ENCODE peak calls at places on chromosomes 12 and 14, in ten cellular contexts. One of them, this sample, is unnamed.

GRCh38 chr14:59251811-59252771 is 63.6 kb downstream of the DAAM1 start:
- DNase-seq in cardiac fibroblast: peak
- DNase-seq in activated CD4-positive, alpha-beta memory T cell treated with anti-CD3 and anti-CD28 coated beads, Interleukin-2, amount 10 ng/mL, durations not matched to agents 7 days and 5 days: no peak
- DNase-seq in stimulated activated CD8-positive, alpha-beta memory T cell treated with anti-CD3 and anti-CD28 coated beads, Interleukin-12 subunit alpha, Interleukin-12 subunit beta, amount 100 ng/mL, for 4 hours: no peak
- DNase-seq in NCI-H524: no peak
- DNase-seq in suprapubic skin: no peak
- DNase-seq in ovary: no peak
- DNase-seq in A172: peak
- DNase-seq in NCI-H345: no peak
- DNase-seq in EL: peak
- DNase-seq in this sample: no peak

GRCh38 chr12:116959845-116960514 is 49.2 kb downstream of the FBXW8 start:
- DNase-seq in cardiac fibroblast: no peak
- DNase-seq in activated CD4-positive, alpha-beta memory T cell treated with anti-CD3 and anti-CD28 coated beads, Interleukin-2, amount 10 ng/mL, durations not matched to agents 7 days and 5 days: peak
- DNase-seq in stimulated activated CD8-positive, alpha-beta memory T cell treated with anti-CD3 and anti-CD28 coated beads, Interleukin-12 subunit alpha, Interleukin-12 subunit beta, amount 100 ng/mL, for 4 hours: no peak
- DNase-seq in NCI-H524: no peak
- DNase-seq in suprapubic skin: no peak
- DNase-seq in ovary: no peak
- DNase-seq in A172: no peak
- DNase-seq in NCI-H345: no peak
- DNase-seq in EL: no peak
- DNase-seq in this sample: no peak

GRCh38 chr12:2266666-2267623 is 214.2 kb downstream of the CACNA1C start:
- DNase-seq in cardiac fibroblast: no peak
- DNase-seq in activated CD4-positive, alpha-beta memory T cell treated with anti-CD3 and anti-CD28 coated beads, Interleukin-2, amount 10 ng/mL, durations not matched to agents 7 days and 5 days: no peak
- DNase-seq in stimulated activated CD8-positive, alpha-beta memory T cell treated with anti-CD3 and anti-CD28 coated beads, Interleukin-12 subunit alpha, Interleukin-12 subunit beta, amount 100 ng/mL, for 4 hours: no peak
- DNase-seq in NCI-H524: no peak
- DNase-seq in suprapubic skin: no peak
- DNase-seq in ovary: no peak
- DNase-seq in A172: peak
- DNase-seq in NCI-H345: no peak
- DNase-seq in EL: no peak
- DNase-seq in this sample: peak

GRCh38 chr14:50964683-50965390 is 20.6 kb upstream of the PYGL start:
- DNase-seq in cardiac fibroblast: peak
- DNase-seq in activated CD4-positive, alpha-beta memory T cell treated with anti-CD3 and anti-CD28 coated beads, Interleukin-2, amount 10 ng/mL, durations not matched to agents 7 days and 5 days: no peak
- DNase-seq in stimulated activated CD8-positive, alpha-beta memory T cell treated with anti-CD3 and anti-CD28 coated beads, Interleukin-12 subunit alpha, Interleukin-12 subunit beta, amount 100 ng/mL, for 4 hours: no peak
- DNase-seq in NCI-H524: no peak
- DNase-seq in suprapubic skin: no peak
- DNase-seq in ovary: peak
- DNase-seq in A172: peak
- DNase-seq in NCI-H345: peak
- DNase-seq in EL: peak
- DNase-seq in this sample: peak

GRCh38 chr14:73245401-73246325 is 8.4 kb downstream of the PAPLN start:
- DNase-seq in cardiac fibroblast: peak
- DNase-seq in activated CD4-positive, alpha-beta memory T cell treated with anti-CD3 and anti-CD28 coated beads, Interleukin-2, amount 10 ng/mL, durations not matched to agents 7 days and 5 days: peak
- DNase-seq in stimulated activated CD8-positive, alpha-beta memory T cell treated with anti-CD3 and anti-CD28 coated beads, Interleukin-12 subunit alpha, Interleukin-12 subunit beta, amount 100 ng/mL, for 4 hours: peak
- DNase-seq in NCI-H524: peak
- DNase-seq in suprapubic skin: no peak
- DNase-seq in ovary: no peak
- DNase-seq in A172: no peak
- DNase-seq in NCI-H345: no peak
- DNase-seq in EL: peak
- DNase-seq in this sample: peak

GRCh38 chr14:99117671-99118045 is 154.3 kb downstream of the BCL11B start:
- DNase-seq in cardiac fibroblast: no peak
- DNase-seq in activated CD4-positive, alpha-beta memory T cell treated with anti-CD3 and anti-CD28 coated beads, Interleukin-2, amount 10 ng/mL, durations not matched to agents 7 days and 5 days: peak
- DNase-seq in stimulated activated CD8-positive, alpha-beta memory T cell treated with anti-CD3 and anti-CD28 coated beads, Interleukin-12 subunit alpha, Interleukin-12 subunit beta, amount 100 ng/mL, for 4 hours: no peak
- DNase-seq in NCI-H524: no peak
- DNase-seq in suprapubic skin: no peak
- DNase-seq in ovary: no peak
- DNase-seq in A172: no peak
- DNase-seq in NCI-H345: no peak
- DNase-seq in EL: no peak
- DNase-seq in this sample: no peak

GRCh38 chr12:120314220-120314619 is 12.1 kb downstream of the SIRT4 start:
- DNase-seq in cardiac fibroblast: peak
- DNase-seq in activated CD4-positive, alpha-beta memory T cell treated with anti-CD3 and anti-CD28 coated beads, Interleukin-2, amount 10 ng/mL, durations not matched to agents 7 days and 5 days: no peak
- DNase-seq in stimulated activated CD8-positive, alpha-beta memory T cell treated with anti-CD3 and anti-CD28 coated beads, Interleukin-12 subunit alpha, Interleukin-12 subunit beta, amount 100 ng/mL, for 4 hours: no peak
- DNase-seq in NCI-H524: peak
- DNase-seq in suprapubic skin: no peak
- DNase-seq in ovary: no peak
- DNase-seq in A172: no peak
- DNase-seq in NCI-H345: no peak
- DNase-seq in EL: no peak
- DNase-seq in this sample: peak

GRCh38 chr14:100410056-100410565 is 87.0 kb downstream of the SLC25A47 start:
- DNase-seq in cardiac fibroblast: peak
- DNase-seq in activated CD4-positive, alpha-beta memory T cell treated with anti-CD3 and anti-CD28 coated beads, Interleukin-2, amount 10 ng/mL, durations not matched to agents 7 days and 5 days: no peak
- DNase-seq in stimulated activated CD8-positive, alpha-beta memory T cell treated with anti-CD3 and anti-CD28 coated beads, Interleukin-12 subunit alpha, Interleukin-12 subunit beta, amount 100 ng/mL, for 4 hours: no peak
- DNase-seq in NCI-H524: no peak
- DNase-seq in suprapubic skin: no peak
- DNase-seq in ovary: no peak
- DNase-seq in A172: peak
- DNase-seq in NCI-H345: no peak
- DNase-seq in EL: no peak
- DNase-seq in this sample: peak

GRCh38 chr14:72479471-72479931 is 414.4 kb downstream of the DPF3 start:
- DNase-seq in cardiac fibroblast: no peak
- DNase-seq in activated CD4-positive, alpha-beta memory T cell treated with anti-CD3 and anti-CD28 coated beads, Interleukin-2, amount 10 ng/mL, durations not matched to agents 7 days and 5 days: peak
- DNase-seq in stimulated activated CD8-positive, alpha-beta memory T cell treated with anti-CD3 and anti-CD28 coated beads, Interleukin-12 subunit alpha, Interleukin-12 subunit beta, amount 100 ng/mL, for 4 hours: no peak
- DNase-seq in NCI-H524: peak
- DNase-seq in suprapubic skin: no peak
- DNase-seq in ovary: no peak
- DNase-seq in A172: no peak
- DNase-seq in NCI-H345: no peak
- DNase-seq in EL: no peak
- DNase-seq in this sample: no peak

GRCh38 chr12:131618303-131618658 is 92.6 kb upstream of the SFSWAP start:
- DNase-seq in cardiac fibroblast: no peak
- DNase-seq in activated CD4-positive, alpha-beta memory T cell treated with anti-CD3 and anti-CD28 coated beads, Interleukin-2, amount 10 ng/mL, durations not matched to agents 7 days and 5 days: no peak
- DNase-seq in stimulated activated CD8-positive, alpha-beta memory T cell treated with anti-CD3 and anti-CD28 coated beads, Interleukin-12 subunit alpha, Interleukin-12 subunit beta, amount 100 ng/mL, for 4 hours: no peak
- DNase-seq in NCI-H524: no peak
- DNase-seq in suprapubic skin: no peak
- DNase-seq in ovary: no peak
- DNase-seq in A172: peak
- DNase-seq in NCI-H345: no peak
- DNase-seq in EL: peak
- DNase-seq in this sample: no peak

GRCh38 chr14:103724116-103724515 is 8.5 kb downstream of the ZFYVE21 start:
- DNase-seq in cardiac fibroblast: peak
- DNase-seq in activated CD4-positive, alpha-beta memory T cell treated with anti-CD3 and anti-CD28 coated beads, Interleukin-2, amount 10 ng/mL, durations not matched to agents 7 days and 5 days: no peak
- DNase-seq in stimulated activated CD8-positive, alpha-beta memory T cell treated with anti-CD3 and anti-CD28 coated beads, Interleukin-12 subunit alpha, Interleukin-12 subunit beta, amount 100 ng/mL, for 4 hours: no peak
- DNase-seq in NCI-H524: no peak
- DNase-seq in suprapubic skin: no peak
- DNase-seq in ovary: peak
- DNase-seq in A172: no peak
- DNase-seq in NCI-H345: no peak
- DNase-seq in EL: no peak
- DNase-seq in this sample: peak

GRCh38 chr12:91704446-91704845 is 441.2 kb downstream of the BTG1 start:
- DNase-seq in cardiac fibroblast: peak
- DNase-seq in activated CD4-positive, alpha-beta memory T cell treated with anti-CD3 and anti-CD28 coated beads, Interleukin-2, amount 10 ng/mL, durations not matched to agents 7 days and 5 days: no peak
- DNase-seq in stimulated activated CD8-positive, alpha-beta memory T cell treated with anti-CD3 and anti-CD28 coated beads, Interleukin-12 subunit alpha, Interleukin-12 subunit beta, amount 100 ng/mL, for 4 hours: no peak
- DNase-seq in NCI-H524: peak
- DNase-seq in suprapubic skin: no peak
- DNase-seq in ovary: no peak
- DNase-seq in A172: peak
- DNase-seq in NCI-H345: peak
- DNase-seq in EL: peak
- DNase-seq in this sample: peak

GRCh38 chr12:104304261-104305004 is 894 bp downstream of the EID3 start:
- DNase-seq in cardiac fibroblast: peak
- DNase-seq in activated CD4-positive, alpha-beta memory T cell treated with anti-CD3 and anti-CD28 coated beads, Interleukin-2, amount 10 ng/mL, durations not matched to agents 7 days and 5 days: no peak
- DNase-seq in stimulated activated CD8-positive, alpha-beta memory T cell treated with anti-CD3 and anti-CD28 coated beads, Interleukin-12 subunit alpha, Interleukin-12 subunit beta, amount 100 ng/mL, for 4 hours: no peak
- DNase-seq in NCI-H524: no peak
- DNase-seq in suprapubic skin: no peak
- DNase-seq in ovary: no peak
- DNase-seq in A172: no peak
- DNase-seq in NCI-H345: no peak
- DNase-seq in EL: peak
- DNase-seq in this sample: no peak

GRCh38 chr12:91687052-91688017 is 458.3 kb downstream of the BTG1 start:
- DNase-seq in cardiac fibroblast: no peak
- DNase-seq in activated CD4-positive, alpha-beta memory T cell treated with anti-CD3 and anti-CD28 coated beads, Interleukin-2, amount 10 ng/mL, durations not matched to agents 7 days and 5 days: no peak
- DNase-seq in stimulated activated CD8-positive, alpha-beta memory T cell treated with anti-CD3 and anti-CD28 coated beads, Interleukin-12 subunit alpha, Interleukin-12 subunit beta, amount 100 ng/mL, for 4 hours: no peak
- DNase-seq in NCI-H524: no peak
- DNase-seq in suprapubic skin: no peak
- DNase-seq in ovary: no peak
- DNase-seq in A172: peak
- DNase-seq in NCI-H345: no peak
- DNase-seq in EL: peak
- DNase-seq in this sample: peak

GRCh38 chr12:2959194-2959507 is at the start of gene TEAD4:
- DNase-seq in cardiac fibroblast: peak
- DNase-seq in activated CD4-positive, alpha-beta memory T cell treated with anti-CD3 and anti-CD28 coated beads, Interleukin-2, amount 10 ng/mL, durations not matched to agents 7 days and 5 days: no peak
- DNase-seq in stimulated activated CD8-positive, alpha-beta memory T cell treated with anti-CD3 and anti-CD28 coated beads, Interleukin-12 subunit alpha, Interleukin-12 subunit beta, amount 100 ng/mL, for 4 hours: no peak
- DNase-seq in NCI-H524: peak
- DNase-seq in suprapubic skin: no peak
- DNase-seq in ovary: peak
- DNase-seq in A172: peak
- DNase-seq in NCI-H345: peak
- DNase-seq in EL: peak
- DNase-seq in this sample: peak

GRCh38 chr14:62706217-62706616 is 339.0 kb downstream of the KCNH5 start:
- DNase-seq in cardiac fibroblast: no peak
- DNase-seq in activated CD4-positive, alpha-beta memory T cell treated with anti-CD3 and anti-CD28 coated beads, Interleukin-2, amount 10 ng/mL, durations not matched to agents 7 days and 5 days: no peak
- DNase-seq in stimulated activated CD8-positive, alpha-beta memory T cell treated with anti-CD3 and anti-CD28 coated beads, Interleukin-12 subunit alpha, Interleukin-12 subunit beta, amount 100 ng/mL, for 4 hours: no peak
- DNase-seq in NCI-H524: no peak
- DNase-seq in suprapubic skin: no peak
- DNase-seq in ovary: no peak
- DNase-seq in A172: no peak
- DNase-seq in NCI-H345: no peak
- DNase-seq in EL: no peak
- DNase-seq in this sample: no peak

GRCh38 chr14:89617471-89618291 is 200.6 kb upstream of the FOXN3 start:
- DNase-seq in cardiac fibroblast: peak
- DNase-seq in activated CD4-positive, alpha-beta memory T cell treated with anti-CD3 and anti-CD28 coated beads, Interleukin-2, amount 10 ng/mL, durations not matched to agents 7 days and 5 days: peak
- DNase-seq in stimulated activated CD8-positive, alpha-beta memory T cell treated with anti-CD3 and anti-CD28 coated beads, Interleukin-12 subunit alpha, Interleukin-12 subunit beta, amount 100 ng/mL, for 4 hours: no peak
- DNase-seq in NCI-H524: peak
- DNase-seq in suprapubic skin: no peak
- DNase-seq in ovary: peak
- DNase-seq in A172: no peak
- DNase-seq in NCI-H345: peak
- DNase-seq in EL: peak
- DNase-seq in this sample: peak

GRCh38 chr12:101697930-101698781 is 716 bp downstream of the CHPT1 start:
- DNase-seq in cardiac fibroblast: peak
- DNase-seq in activated CD4-positive, alpha-beta memory T cell treated with anti-CD3 and anti-CD28 coated beads, Interleukin-2, amount 10 ng/mL, durations not matched to agents 7 days and 5 days: peak
- DNase-seq in stimulated activated CD8-positive, alpha-beta memory T cell treated with anti-CD3 and anti-CD28 coated beads, Interleukin-12 subunit alpha, Interleukin-12 subunit beta, amount 100 ng/mL, for 4 hours: peak
- DNase-seq in NCI-H524: peak
- DNase-seq in suprapubic skin: peak
- DNase-seq in ovary: peak
- DNase-seq in A172: peak
- DNase-seq in NCI-H345: peak
- DNase-seq in EL: peak
- DNase-seq in this sample: peak

GRCh38 chr14:93042968-93043940 is 72.5 kb downstream of the ITPK1 start:
- DNase-seq in cardiac fibroblast: peak
- DNase-seq in activated CD4-positive, alpha-beta memory T cell treated with anti-CD3 and anti-CD28 coated beads, Interleukin-2, amount 10 ng/mL, durations not matched to agents 7 days and 5 days: no peak
- DNase-seq in stimulated activated CD8-positive, alpha-beta memory T cell treated with anti-CD3 and anti-CD28 coated beads, Interleukin-12 subunit alpha, Interleukin-12 subunit beta, amount 100 ng/mL, for 4 hours: no peak
- DNase-seq in NCI-H524: no peak
- DNase-seq in suprapubic skin: no peak
- DNase-seq in ovary: no peak
- DNase-seq in A172: peak
- DNase-seq in NCI-H345: no peak
- DNase-seq in EL: peak
- DNase-seq in this sample: peak

GRCh38 chr14:92460541-92460915 is 53.1 kb upstream of the RIN3 start:
- DNase-seq in cardiac fibroblast: no peak
- DNase-seq in activated CD4-positive, alpha-beta memory T cell treated with anti-CD3 and anti-CD28 coated beads, Interleukin-2, amount 10 ng/mL, durations not matched to agents 7 days and 5 days: no peak
- DNase-seq in stimulated activated CD8-positive, alpha-beta memory T cell treated with anti-CD3 and anti-CD28 coated beads, Interleukin-12 subunit alpha, Interleukin-12 subunit beta, amount 100 ng/mL, for 4 hours: no peak
- DNase-seq in NCI-H524: no peak
- DNase-seq in suprapubic skin: no peak
- DNase-seq in ovary: no peak
- DNase-seq in A172: no peak
- DNase-seq in NCI-H345: no peak
- DNase-seq in EL: no peak
- DNase-seq in this sample: no peak

GRCh38 chr14:61524211-61524806 is 171.0 kb upstream of the HIF1A start:
- DNase-seq in cardiac fibroblast: peak
- DNase-seq in activated CD4-positive, alpha-beta memory T cell treated with anti-CD3 and anti-CD28 coated beads, Interleukin-2, amount 10 ng/mL, durations not matched to agents 7 days and 5 days: no peak
- DNase-seq in stimulated activated CD8-positive, alpha-beta memory T cell treated with anti-CD3 and anti-CD28 coated beads, Interleukin-12 subunit alpha, Interleukin-12 subunit beta, amount 100 ng/mL, for 4 hours: no peak
- DNase-seq in NCI-H524: peak
- DNase-seq in suprapubic skin: no peak
- DNase-seq in ovary: no peak
- DNase-seq in A172: peak
- DNase-seq in NCI-H345: peak
- DNase-seq in EL: peak
- DNase-seq in this sample: peak

GRCh38 chr14:28102814-28103213 is 663.8 kb upstream of the FOXG1 start:
- DNase-seq in cardiac fibroblast: peak
- DNase-seq in activated CD4-positive, alpha-beta memory T cell treated with anti-CD3 and anti-CD28 coated beads, Interleukin-2, amount 10 ng/mL, durations not matched to agents 7 days and 5 days: no peak
- DNase-seq in stimulated activated CD8-positive, alpha-beta memory T cell treated with anti-CD3 and anti-CD28 coated beads, Interleukin-12 subunit alpha, Interleukin-12 subunit beta, amount 100 ng/mL, for 4 hours: no peak
- DNase-seq in NCI-H524: no peak
- DNase-seq in suprapubic skin: no peak
- DNase-seq in ovary: no peak
- DNase-seq in A172: no peak
- DNase-seq in NCI-H345: peak
- DNase-seq in EL: no peak
- DNase-seq in this sample: peak

GRCh38 chr12:6450869-6451347 is 934 bp upstream of the TAPBPL start:
- DNase-seq in cardiac fibroblast: no peak
- DNase-seq in activated CD4-positive, alpha-beta memory T cell treated with anti-CD3 and anti-CD28 coated beads, Interleukin-2, amount 10 ng/mL, durations not matched to agents 7 days and 5 days: no peak
- DNase-seq in stimulated activated CD8-positive, alpha-beta memory T cell treated with anti-CD3 and anti-CD28 coated beads, Interleukin-12 subunit alpha, Interleukin-12 subunit beta, amount 100 ng/mL, for 4 hours: no peak
- DNase-seq in NCI-H524: peak
- DNase-seq in suprapubic skin: no peak
- DNase-seq in ovary: no peak
- DNase-seq in A172: no peak
- DNase-seq in NCI-H345: no peak
- DNase-seq in EL: no peak
- DNase-seq in this sample: no peak

GRCh38 chr14:100692859-100693558 is 33.7 kb upstream of the DLK1 start:
- DNase-seq in cardiac fibroblast: peak
- DNase-seq in activated CD4-positive, alpha-beta memory T cell treated with anti-CD3 and anti-CD28 coated beads, Interleukin-2, amount 10 ng/mL, durations not matched to agents 7 days and 5 days: no peak
- DNase-seq in stimulated activated CD8-positive, alpha-beta memory T cell treated with anti-CD3 and anti-CD28 coated beads, Interleukin-12 subunit alpha, Interleukin-12 subunit beta, amount 100 ng/mL, for 4 hours: no peak
- DNase-seq in NCI-H524: peak
- DNase-seq in suprapubic skin: no peak
- DNase-seq in ovary: no peak
- DNase-seq in A172: peak
- DNase-seq in NCI-H345: peak
- DNase-seq in EL: peak
- DNase-seq in this sample: peak

GRCh38 chr12:47736877-47737676 is 11.8 kb upstream of the ENDOU start:
- DNase-seq in cardiac fibroblast: peak
- DNase-seq in activated CD4-positive, alpha-beta memory T cell treated with anti-CD3 and anti-CD28 coated beads, Interleukin-2, amount 10 ng/mL, durations not matched to agents 7 days and 5 days: no peak
- DNase-seq in stimulated activated CD8-positive, alpha-beta memory T cell treated with anti-CD3 and anti-CD28 coated beads, Interleukin-12 subunit alpha, Interleukin-12 subunit beta, amount 100 ng/mL, for 4 hours: no peak
- DNase-seq in NCI-H524: no peak
- DNase-seq in suprapubic skin: peak
- DNase-seq in ovary: peak
- DNase-seq in A172: no peak
- DNase-seq in NCI-H345: no peak
- DNase-seq in EL: peak
- DNase-seq in this sample: peak

GRCh38 chr14:31876741-31877140 is 200.4 kb upstream of the ARHGAP5 start:
- DNase-seq in cardiac fibroblast: no peak
- DNase-seq in activated CD4-positive, alpha-beta memory T cell treated with anti-CD3 and anti-CD28 coated beads, Interleukin-2, amount 10 ng/mL, durations not matched to agents 7 days and 5 days: no peak
- DNase-seq in stimulated activated CD8-positive, alpha-beta memory T cell treated with anti-CD3 and anti-CD28 coated beads, Interleukin-12 subunit alpha, Interleukin-12 subunit beta, amount 100 ng/mL, for 4 hours: no peak
- DNase-seq in NCI-H524: peak
- DNase-seq in suprapubic skin: no peak
- DNase-seq in ovary: no peak
- DNase-seq in A172: no peak
- DNase-seq in NCI-H345: no peak
- DNase-seq in EL: no peak
- DNase-seq in this sample: no peak

GRCh38 chr14:24317141-24317927 is 6.0 kb downstream of the LTB4R start:
- DNase-seq in cardiac fibroblast: peak
- DNase-seq in activated CD4-positive, alpha-beta memory T cell treated with anti-CD3 and anti-CD28 coated beads, Interleukin-2, amount 10 ng/mL, durations not matched to agents 7 days and 5 days: no peak
- DNase-seq in stimulated activated CD8-positive, alpha-beta memory T cell treated with anti-CD3 and anti-CD28 coated beads, Interleukin-12 subunit alpha, Interleukin-12 subunit beta, amount 100 ng/mL, for 4 hours: no peak
- DNase-seq in NCI-H524: no peak
- DNase-seq in suprapubic skin: no peak
- DNase-seq in ovary: no peak
- DNase-seq in A172: peak
- DNase-seq in NCI-H345: no peak
- DNase-seq in EL: peak
- DNase-seq in this sample: peak

GRCh38 chr14:92486881-92487280 is 26.7 kb upstream of the RIN3 start:
- DNase-seq in cardiac fibroblast: no peak
- DNase-seq in activated CD4-positive, alpha-beta memory T cell treated with anti-CD3 and anti-CD28 coated beads, Interleukin-2, amount 10 ng/mL, durations not matched to agents 7 days and 5 days: no peak
- DNase-seq in stimulated activated CD8-positive, alpha-beta memory T cell treated with anti-CD3 and anti-CD28 coated beads, Interleukin-12 subunit alpha, Interleukin-12 subunit beta, amount 100 ng/mL, for 4 hours: no peak
- DNase-seq in NCI-H524: no peak
- DNase-seq in suprapubic skin: no peak
- DNase-seq in ovary: no peak
- DNase-seq in A172: no peak
- DNase-seq in NCI-H345: no peak
- DNase-seq in EL: no peak
- DNase-seq in this sample: peak